ENCODE peak calls at places on chromosomes 6 and 20, in nine cellular contexts. One of them, this sample, is unnamed.

GRCh38 chr6:53796791-53797190 is 2.0 kb downstream of the LRRC1 start:
- DNase-seq in nephron progenitor cell: no peak
- DNase-seq in cardiac muscle cell: no peak
- DNase-seq in breast epithelium: no peak
- DNase-seq in GM06990: no peak
- DNase-seq in adrenal gland: no peak
- DNase-seq in PC-3: peak
- DNase-seq in fibroblast of lung: no peak
- DNase-seq in tibial nerve: no peak
- DNase-seq in this sample: no peak

GRCh38 chr6:113475392-113475791 is 381.8 kb upstream of the MARCKS start:
- DNase-seq in PC-3: no peak
- DNase-seq in GM06990: no peak
- DNase-seq in nephron progenitor cell: no peak
- DNase-seq in breast epithelium: no peak
- DNase-seq in tibial nerve: no peak
- DNase-seq in cardiac muscle cell: no peak
- DNase-seq in adrenal gland: no peak
- DNase-seq in fibroblast of lung: no peak
- DNase-seq in this sample: no peak

GRCh38 chr6:38114976-38115632 is 295.6 kb downstream of the ZFAND3 start:
- DNase-seq in cardiac muscle cell: no peak
- DNase-seq in breast epithelium: no peak
- DNase-seq in fibroblast of lung: no peak
- DNase-seq in PC-3: no peak
- DNase-seq in adrenal gland: no peak
- DNase-seq in GM06990: no peak
- DNase-seq in tibial nerve: no peak
- DNase-seq in nephron progenitor cell: no peak
- DNase-seq in this sample: no peak

GRCh38 chr6:28789553-28790083 is 134.2 kb downstream of the TRIM27 start:
- DNase-seq in PC-3: peak
- DNase-seq in GM06990: peak
- DNase-seq in breast epithelium: no peak
- DNase-seq in fibroblast of lung: peak
- DNase-seq in nephron progenitor cell: no peak
- DNase-seq in cardiac muscle cell: peak
- DNase-seq in adrenal gland: no peak
- DNase-seq in tibial nerve: no peak
- DNase-seq in this sample: peak

GRCh38 chr20:60048634-60049578 is 90.7 kb downstream of the CDH26 start:
- DNase-seq in cardiac muscle cell: no peak
- DNase-seq in fibroblast of lung: no peak
- DNase-seq in PC-3: no peak
- DNase-seq in GM06990: no peak
- DNase-seq in breast epithelium: no peak
- DNase-seq in nephron progenitor cell: no peak
- DNase-seq in tibial nerve: no peak
- DNase-seq in adrenal gland: peak
- DNase-seq in this sample: no peak

GRCh38 chr6:166364480-166364879 is 18.3 kb downstream of the MPC1 start:
- DNase-seq in adrenal gland: no peak
- DNase-seq in breast epithelium: no peak
- DNase-seq in GM06990: no peak
- DNase-seq in tibial nerve: no peak
- DNase-seq in cardiac muscle cell: no peak
- DNase-seq in nephron progenitor cell: no peak
- DNase-seq in fibroblast of lung: no peak
- DNase-seq in PC-3: no peak
- DNase-seq in this sample: no peak

GRCh38 chr6:150966786-150967185 is 101.3 kb downstream of the MTHFD1L start:
- DNase-seq in PC-3: no peak
- DNase-seq in breast epithelium: no peak
- DNase-seq in adrenal gland: no peak
- DNase-seq in GM06990: no peak
- DNase-seq in fibroblast of lung: no peak
- DNase-seq in nephron progenitor cell: no peak
- DNase-seq in tibial nerve: no peak
- DNase-seq in cardiac muscle cell: no peak
- DNase-seq in this sample: no peak

GRCh38 chr20:54848984-54849538 is 373.7 kb downstream of the DOK5 start:
- DNase-seq in PC-3: no peak
- DNase-seq in GM06990: no peak
- DNase-seq in cardiac muscle cell: no peak
- DNase-seq in nephron progenitor cell: no peak
- DNase-seq in adrenal gland: no peak
- DNase-seq in breast epithelium: no peak
- DNase-seq in fibroblast of lung: no peak
- DNase-seq in tibial nerve: no peak
- DNase-seq in this sample: no peak

GRCh38 chr20:63835031-63835858 is 4.2 kb upstream of the ZBTB46 start:
- DNase-seq in fibroblast of lung: peak
- DNase-seq in breast epithelium: peak
- DNase-seq in tibial nerve: peak
- DNase-seq in cardiac muscle cell: peak
- DNase-seq in adrenal gland: peak
- DNase-seq in PC-3: peak
- DNase-seq in GM06990: no peak
- DNase-seq in nephron progenitor cell: peak
- DNase-seq in this sample: no peak

GRCh38 chr6:17101422-17102257 is at the start of gene STMND1:
- DNase-seq in cardiac muscle cell: peak
- DNase-seq in fibroblast of lung: peak
- DNase-seq in PC-3: peak
- DNase-seq in breast epithelium: peak
- DNase-seq in nephron progenitor cell: peak
- DNase-seq in adrenal gland: peak
- DNase-seq in tibial nerve: peak
- DNase-seq in GM06990: no peak
- DNase-seq in this sample: peak

GRCh38 chr20:3857405-3857804 is 10.8 kb downstream of the MAVS start:
- DNase-seq in fibroblast of lung: no peak
- DNase-seq in adrenal gland: no peak
- DNase-seq in GM06990: no peak
- DNase-seq in breast epithelium: peak
- DNase-seq in PC-3: no peak
- DNase-seq in tibial nerve: no peak
- DNase-seq in cardiac muscle cell: no peak
- DNase-seq in nephron progenitor cell: no peak
- DNase-seq in this sample: no peak

GRCh38 chr20:63196756-63197470 is 19.0 kb downstream of the YTHDF1 start:
- DNase-seq in PC-3: no peak
- DNase-seq in tibial nerve: no peak
- DNase-seq in GM06990: no peak
- DNase-seq in nephron progenitor cell: no peak
- DNase-seq in fibroblast of lung: no peak
- DNase-seq in adrenal gland: no peak
- DNase-seq in cardiac muscle cell: no peak
- DNase-seq in breast epithelium: no peak
- DNase-seq in this sample: no peak

GRCh38 chr6:170099387-170099786 is 191.5 kb downstream of the DLL1 start:
- DNase-seq in PC-3: no peak
- DNase-seq in GM06990: no peak
- DNase-seq in tibial nerve: no peak
- DNase-seq in breast epithelium: no peak
- DNase-seq in nephron progenitor cell: no peak
- DNase-seq in adrenal gland: peak
- DNase-seq in cardiac muscle cell: no peak
- DNase-seq in fibroblast of lung: no peak
- DNase-seq in this sample: no peak

GRCh38 chr6:11727995-11728961 is 50.3 kb downstream of the ADTRP start:
- DNase-seq in tibial nerve: no peak
- DNase-seq in nephron progenitor cell: no peak
- DNase-seq in adrenal gland: no peak
- DNase-seq in breast epithelium: no peak
- DNase-seq in PC-3: no peak
- DNase-seq in cardiac muscle cell: no peak
- DNase-seq in GM06990: no peak
- DNase-seq in fibroblast of lung: no peak
- DNase-seq in this sample: peak

GRCh38 chr20:9215539-9215938 is 146.7 kb downstream of the PLCB4 start:
- DNase-seq in nephron progenitor cell: no peak
- DNase-seq in fibroblast of lung: peak
- DNase-seq in breast epithelium: no peak
- DNase-seq in cardiac muscle cell: no peak
- DNase-seq in PC-3: peak
- DNase-seq in GM06990: no peak
- DNase-seq in tibial nerve: no peak
- DNase-seq in adrenal gland: no peak
- DNase-seq in this sample: no peak
- TF ChIP-seq CTCF in nephron progenitor cell: no peak
- TF ChIP-seq CTCF in fibroblast of lung: peak
- TF ChIP-seq CTCF in breast epithelium: no peak
- TF ChIP-seq CTCF in cardiac muscle cell: peak
- TF ChIP-seq CTCF in PC-3: peak
- TF ChIP-seq CTCF in GM06990: peak
- TF ChIP-seq CTCF in tibial nerve: no peak
- TF ChIP-seq CTCF in adrenal gland: no peak
- TF ChIP-seq CTCF in this sample: peak

GRCh38 chr6:116101790-116102189 is 1.1 kb downstream of the NT5DC1 start:
- DNase-seq in adrenal gland: no peak
- DNase-seq in GM06990: no peak
- DNase-seq in breast epithelium: no peak
- DNase-seq in cardiac muscle cell: no peak
- DNase-seq in tibial nerve: no peak
- DNase-seq in PC-3: no peak
- DNase-seq in nephron progenitor cell: no peak
- DNase-seq in fibroblast of lung: no peak
- DNase-seq in this sample: no peak

GRCh38 chr6:116101298-116101718 is 655 bp downstream of the NT5DC1 start:
- DNase-seq in nephron progenitor cell: no peak
- DNase-seq in PC-3: no peak
- DNase-seq in cardiac muscle cell: no peak
- DNase-seq in fibroblast of lung: no peak
- DNase-seq in adrenal gland: peak
- DNase-seq in GM06990: no peak
- DNase-seq in breast epithelium: no peak
- DNase-seq in tibial nerve: peak
- DNase-seq in this sample: peak

GRCh38 chr6:116099036-116099435 is 1.6 kb upstream of the NT5DC1 start:
- DNase-seq in breast epithelium: no peak
- DNase-seq in cardiac muscle cell: no peak
- DNase-seq in PC-3: no peak
- DNase-seq in GM06990: no peak
- DNase-seq in adrenal gland: no peak
- DNase-seq in fibroblast of lung: no peak
- DNase-seq in tibial nerve: no peak
- DNase-seq in nephron progenitor cell: no peak
- DNase-seq in this sample: no peak

GRCh38 chr6:116102856-116103255 is 2.2 kb downstream of the NT5DC1 start:
- DNase-seq in fibroblast of lung: no peak
- DNase-seq in tibial nerve: no peak
- DNase-seq in adrenal gland: no peak
- DNase-seq in GM06990: no peak
- DNase-seq in PC-3: no peak
- DNase-seq in nephron progenitor cell: no peak
- DNase-seq in cardiac muscle cell: no peak
- DNase-seq in breast epithelium: no peak
- DNase-seq in this sample: peak

GRCh38 chr6:116100419-116101297 is at the start of gene NT5DC1:
- DNase-seq in tibial nerve: peak
- DNase-seq in PC-3: peak
- DNase-seq in adrenal gland: peak
- DNase-seq in breast epithelium: peak
- DNase-seq in nephron progenitor cell: peak
- DNase-seq in fibroblast of lung: peak
- DNase-seq in GM06990: peak
- DNase-seq in cardiac muscle cell: peak
- DNase-seq in this sample: peak
- TF ChIP-seq CTCF in tibial nerve: no peak
- TF ChIP-seq CTCF in PC-3: peak
- TF ChIP-seq CTCF in adrenal gland: peak
- TF ChIP-seq CTCF in breast epithelium: peak
- TF ChIP-seq CTCF in nephron progenitor cell: peak
- TF ChIP-seq CTCF in fibroblast of lung: peak
- TF ChIP-seq CTCF in GM06990: peak
- TF ChIP-seq CTCF in cardiac muscle cell: peak
- TF ChIP-seq CTCF in this sample: peak

GRCh38 chr6:44572346-44572745 is 184.8 kb downstream of the CDC5L start:
- DNase-seq in GM06990: no peak
- DNase-seq in cardiac muscle cell: no peak
- DNase-seq in tibial nerve: no peak
- DNase-seq in adrenal gland: peak
- DNase-seq in breast epithelium: no peak
- DNase-seq in PC-3: no peak
- DNase-seq in nephron progenitor cell: no peak
- DNase-seq in fibroblast of lung: no peak
- DNase-seq in this sample: no peak

GRCh38 chr6:44569131-44569530 is 181.6 kb downstream of the CDC5L start:
- DNase-seq in breast epithelium: no peak
- DNase-seq in cardiac muscle cell: no peak
- DNase-seq in fibroblast of lung: no peak
- DNase-seq in tibial nerve: no peak
- DNase-seq in adrenal gland: peak
- DNase-seq in PC-3: no peak
- DNase-seq in nephron progenitor cell: no peak
- DNase-seq in GM06990: no peak
- DNase-seq in this sample: no peak

GRCh38 chr6:44567406-44567805 is 179.9 kb downstream of the CDC5L start:
- DNase-seq in fibroblast of lung: no peak
- DNase-seq in GM06990: no peak
- DNase-seq in adrenal gland: peak
- DNase-seq in PC-3: no peak
- DNase-seq in breast epithelium: no peak
- DNase-seq in cardiac muscle cell: peak
- DNase-seq in nephron progenitor cell: no peak
- DNase-seq in tibial nerve: no peak
- DNase-seq in this sample: no peak

GRCh38 chr6:44569931-44570385 is 182.5 kb downstream of the CDC5L start:
- DNase-seq in PC-3: no peak
- DNase-seq in fibroblast of lung: peak
- DNase-seq in nephron progenitor cell: peak
- DNase-seq in breast epithelium: peak
- DNase-seq in cardiac muscle cell: peak
- DNase-seq in tibial nerve: peak
- DNase-seq in adrenal gland: peak
- DNase-seq in GM06990: no peak
- DNase-seq in this sample: no peak

DNA sequence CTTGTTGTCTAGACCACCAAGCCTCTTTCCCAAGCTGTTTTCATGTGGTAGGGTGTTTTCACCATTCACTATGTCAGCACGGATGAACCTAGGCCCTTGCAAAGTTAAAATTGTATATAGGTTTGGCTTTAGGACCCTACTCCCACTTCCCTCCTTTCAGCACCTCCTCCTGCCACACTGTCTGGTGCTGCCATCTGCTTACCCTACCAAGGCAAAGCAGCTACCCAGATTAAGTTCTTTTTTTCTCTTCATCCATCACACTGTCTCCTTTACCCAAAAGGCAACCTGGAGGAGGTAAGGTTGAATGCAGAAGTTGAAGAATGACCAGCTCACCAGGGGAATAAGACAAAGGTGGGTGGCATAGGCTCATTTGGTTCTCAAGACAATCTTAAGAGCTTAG is 184.0 kb downstream of the CDC5L start:
- DNase-seq in adrenal gland: no peak
- DNase-seq in PC-3: no peak
- DNase-seq in fibroblast of lung: no peak
- DNase-seq in breast epithelium: no peak
- DNase-seq in tibial nerve: no peak
- DNase-seq in cardiac muscle cell: no peak
- DNase-seq in GM06990: no peak
- DNase-seq in nephron progenitor cell: no peak
- DNase-seq in this sample: no peak
- TF ChIP-seq CTCF in adrenal gland: no peak
- TF ChIP-seq CTCF in PC-3: no peak
- TF ChIP-seq CTCF in fibroblast of lung: no peak
- TF ChIP-seq CTCF in breast epithelium: no peak
- TF ChIP-seq CTCF in tibial nerve: no peak
- TF ChIP-seq CTCF in cardiac muscle cell: no peak
- TF ChIP-seq CTCF in GM06990: no peak
- TF ChIP-seq CTCF in nephron progenitor cell: no peak
- TF ChIP-seq CTCF in this sample: no peak

GRCh38 chr6:117776441-117776840 is 101.2 kb downstream of the NUS1 start:
- DNase-seq in adrenal gland: no peak
- DNase-seq in cardiac muscle cell: no peak
- DNase-seq in PC-3: no peak
- DNase-seq in tibial nerve: no peak
- DNase-seq in breast epithelium: no peak
- DNase-seq in fibroblast of lung: no peak
- DNase-seq in nephron progenitor cell: no peak
- DNase-seq in GM06990: no peak
- DNase-seq in this sample: no peak
- TF ChIP-seq CTCF in adrenal gland: no peak
- TF ChIP-seq CTCF in cardiac muscle cell: no peak
- TF ChIP-seq CTCF in PC-3: peak
- TF ChIP-seq CTCF in tibial nerve: peak
- TF ChIP-seq CTCF in breast epithelium: no peak
- TF ChIP-seq CTCF in fibroblast of lung: peak
- TF ChIP-seq CTCF in nephron progenitor cell: peak
- TF ChIP-seq CTCF in GM06990: peak
- TF ChIP-seq CTCF in this sample: no peak